ENCODE peak calls at places on chromosome 9, in seven cellular contexts. R is ovary; N is CD8-positive, alpha-beta memory T cell; L is BJ; M is cardiac muscle cell; C is suprapubic skin; I is heart left ventricle. G is an unnamed sample. For H3K27me3, the result is how much of the 10 kb centered on the place peaks cover.

GRCh38 chr9:134066923-134067851 is 639 bp downstream of the BRD3 start:
- DNase-seq in N (peak), M (peak), C (peak), I (peak), L (no peak), R (peak), G (no peak)

GRCh38 chr9:34114436-34114835 is 12.1 kb downstream of the DCAF12 start:
- DNase-seq in I (no peak), L (no peak), C (no peak), M (no peak), N (no peak), R (no peak), G (no peak)

GRCh38 chr9:1604942-1605560 is 410.1 kb upstream of the SMARCA2 start:
- DNase-seq in L (no peak), R (no peak), C (no peak), M (peak), N (no peak), I (no peak), G (no peak)

GRCh38 chr9:136552117-136552685 is 6.4 kb upstream of the NOTCH1 start:
- DNase-seq in M (no peak), R (no peak), L (peak), C (no peak), N (no peak), I (no peak), G (no peak)

GRCh38 chr9:124052401-124052800 is 40.8 kb downstream of the LHX2 start:
- DNase-seq in C (no peak), L (no peak), I (no peak), R (no peak), M (no peak), N (no peak), G (no peak)

GRCh38 chr9:126009047-126009446 is 261.9 kb downstream of the PBX3 start:
- DNase-seq in M (no peak), L (no peak), C (no peak), N (no peak), I (no peak), R (no peak), G (no peak)

GRCh38 chr9:128554155-128554862 is 1.9 kb downstream of the SPTAN1 start:
- DNase-seq in L (peak), I (peak), C (peak), N (no peak), M (peak), R (peak), G (peak)

GRCh38 chr9:132411091-132411508 is 1.1 kb downstream of the CFAP77 start:
- DNase-seq in L (no peak), N (peak), M (peak), R (peak), C (no peak), I (no peak), G (peak)

GRCh38 chr9:136291306-136292025 is 12.4 kb downstream of the CCDC187 start:
- DNase-seq in C (no peak), N (no peak), R (no peak), M (no peak), I (no peak), L (no peak), G (peak)

GRCh38 chr9:124033348-124033747 is 21.8 kb downstream of the LHX2 start:
- DNase-seq in N (no peak), C (no peak), L (no peak), M (no peak), I (no peak), R (no peak), G (no peak)

GRCh38 chr9:125479846-125480615 is 218.4 kb downstream of the GAPVD1 start:
- DNase-seq in R (no peak), L (no peak), N (no peak), C (no peak), M (no peak), I (no peak), G (no peak)

GRCh38 chr9:100098241-100098886 is 436 bp downstream of the ERP44 start:
- DNase-seq in N (peak), M (peak), C (peak), R (peak), L (no peak), I (peak), G (peak)

GRCh38 chr9:136170291-136170901 is 34.5 kb downstream of the LHX3 start:
- DNase-seq in I (no peak), C (no peak), M (peak), N (no peak), R (no peak), L (no peak), G (peak)

GRCh38 chr9:123544007-123544827 is 188.2 kb downstream of the CRB2 start:
- DNase-seq in N (no peak), R (no peak), I (no peak), M (peak), L (no peak), C (no peak), G (no peak)

GRCh38 chr9:124887832-124888231 is 25.9 kb downstream of the ARPC5L start:
- DNase-seq in I (no peak), C (no peak), L (no peak), R (no peak), N (no peak), M (no peak), G (no peak)

GRCh38 chr9:127455299-127455992 is 4.1 kb downstream of the LRSAM1 start:
- DNase-seq in N (no peak), M (no peak), L (no peak), R (no peak), C (no peak), I (peak), G (no peak)

GRCh38 chr9:87518702-87519335 is 21.2 kb downstream of the DAPK1 start:
- DNase-seq in L (no peak), I (no peak), M (no peak), C (peak), R (peak), N (no peak), G (peak)

GRCh38 chr9:14323969-14324366 is 10.0 kb upstream of the NFIB start:
- DNase-seq in C (no peak), N (no peak), I (no peak), L (no peak), R (no peak), M (no peak), G (no peak)

GRCh38 chr9:14322211-14323082 is 8.5 kb upstream of the NFIB start:
- DNase-seq in L (peak), I (peak), M (peak), C (peak), R (peak), N (peak), G (peak)

GRCh38 chr9:14323083-14323968 is 9.4 kb upstream of the NFIB start:
- DNase-seq in I (no peak), C (no peak), R (no peak), N (no peak), L (no peak), M (no peak), G (no peak)

GRCh38 chr9:14320272-14321245 is 6.6 kb upstream of the NFIB start:
- DNase-seq in L (peak), N (no peak), R (no peak), I (peak), M (no peak), C (no peak), G (peak)

GRCh38 chr9:14321517-14322125 is 7.7 kb upstream of the NFIB start:
- DNase-seq in M (no peak), I (no peak), R (no peak), N (no peak), L (no peak), C (no peak), G (peak)
- H3K27me3 ChIP-seq in M (half or more), I (under half), R (under half), N (under half), L (under half), C (under half), G (under half)

DNA sequence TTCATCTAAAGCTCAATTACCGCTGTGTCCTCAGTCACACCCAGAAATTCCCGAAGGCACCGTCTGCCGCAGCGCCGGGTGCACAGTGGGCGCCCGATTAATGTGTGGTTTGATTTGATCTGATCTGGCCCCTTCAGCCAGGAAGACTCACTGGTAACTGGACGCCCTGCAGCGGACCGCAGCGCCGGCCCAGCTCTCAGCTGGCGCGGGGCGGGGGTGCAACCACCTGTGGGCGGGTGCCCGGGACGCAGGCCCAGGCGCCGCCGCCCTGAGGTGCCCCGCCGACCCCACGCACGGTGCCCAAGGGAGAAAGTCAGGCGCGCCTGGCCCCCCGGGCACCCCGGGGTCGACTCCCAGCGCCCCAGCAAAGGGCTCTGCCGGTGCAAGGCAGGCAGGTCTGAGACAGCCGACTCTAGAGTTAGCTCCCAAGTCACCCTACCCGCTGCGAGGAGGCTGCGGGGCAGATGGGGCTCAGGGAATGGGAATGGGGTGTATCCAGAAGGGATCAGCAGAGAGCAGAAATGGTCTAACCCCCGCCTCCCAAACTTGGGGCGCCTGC is 1.7 kb downstream of the EPB41L4B start:
- DNase-seq in I (no peak), N (no peak), R (peak), M (peak), L (no peak), C (no peak), G (peak)
- H3K4me3 ChIP-seq in I (peak), N (no peak), R (peak), M (peak), L (no peak), C (peak), G (peak)

GRCh38 chr9:97761879-97762278 is 64.7 kb upstream of the XPA start:
- DNase-seq in C (no peak), N (no peak), L (no peak), I (no peak), R (no peak), M (no peak), G (no peak)
- H3K27me3 ChIP-seq in C (under half), N (under half), L (under half), I (under half), R (under half), M (under half), G (under half)

GRCh38 chr9:129932303-129933151 is 97.3 kb downstream of the USP20 start:
- DNase-seq in R (no peak), L (no peak), M (no peak), I (no peak), N (no peak), C (no peak), G (no peak)
- H3K4me3 ChIP-seq in R (no peak), L (no peak), M (no peak), I (no peak), N (no peak), C (no peak), G (no peak)

G was measured in right cardiac atrium.